ENCODE peak calls at places on chromosomes 4 and X, in seven cellular contexts. R is K562, Z is HCT116, P is GM12878, C is SK-N-SH, U is HepG2, J is H1. H is an unnamed sample.

GRCh38 chr4:39046243-39046642 is 14.0 kb upstream of the TMEM156 start:
- DNase-seq in C (no peak), R (no peak), P (no peak), Z (no peak), U (peak; percentile 41), J (no peak), H (no peak)

GRCh38 chrX:118522230-118522926 is 26.8 kb downstream of the DOCK11 start:
- DNase-seq in R (no peak), Z (no peak), P (no peak), U (no peak), C (no peak), J (no peak), H (no peak)

GRCh38 chr4:25212822-25213221 is 21.0 kb upstream of the PI4K2B start:
- DNase-seq in R (no peak), U (no peak), J (no peak), C (no peak), Z (no peak), P (no peak), H (no peak)

GRCh38 chrX:69055193-69055592 is 110.1 kb downstream of the PJA1 start:
- DNase-seq in R (no peak), P (no peak), C (no peak), U (no peak), J (no peak), Z (no peak), H (no peak)

GRCh38 chr4:40954119-40954668 is 204.4 kb downstream of the NSUN7 start:
- DNase-seq in U (no peak), Z (no peak), P (no peak), C (no peak), J (no peak), R (no peak), H (no peak)

GRCh38 chr4:143389543-143390195 is 53.0 kb downstream of the GAB1 start:
- DNase-seq in Z (no peak), U (peak; percentile 72), R (no peak), P (no peak), C (no peak), J (no peak), H (no peak)

GRCh38 chr4:20462426-20463175 is 210.9 kb downstream of the SLIT2 start:
- DNase-seq in J (no peak), C (peak; percentile 20), R (no peak), P (no peak), U (no peak), Z (no peak), H (no peak)

GRCh38 chr4:153728660-153729059 is 31.2 kb downstream of the RNF175 start:
- DNase-seq in U (no peak), J (no peak), Z (no peak), C (no peak), P (no peak), R (no peak), H (no peak)

GRCh38 chr4:77787969-77788368 is 31.2 kb downstream of the CNOT6L start:
- DNase-seq in P (no peak), C (no peak), Z (no peak), R (no peak), U (no peak), J (no peak), H (no peak)

GRCh38 chr4:128856246-128856645 is 46.7 kb downstream of the JADE1 start:
- DNase-seq in J (no peak), Z (no peak), R (no peak), C (no peak), U (no peak), P (no peak), H (no peak)

GRCh38 chr4:2248044-2248780 is 6.3 kb upstream of the HAUS3 start:
- DNase-seq in R (no peak), C (peak; percentile 24), Z (no peak), U (no peak), P (no peak), J (no peak), H (no peak)

GRCh38 chrX:68703849-68704248 is 56.4 kb downstream of the STARD8 start:
- DNase-seq in R (no peak), C (no peak), U (no peak), Z (no peak), J (no peak), P (no peak), H (no peak)

GRCh38 chrX:153953342-153953830 is 8.9 kb upstream of the RENBP start:
- DNase-seq in P (no peak), Z (no peak), J (no peak), R (peak; percentile 56), U (peak; percentile 14), C (peak; percentile 95), H (peak; percentile 54)

GRCh38 chr4:141192564-141192963 is 28.1 kb upstream of the ZNF330 start:
- DNase-seq in R (no peak), P (no peak), C (no peak), Z (no peak), J (no peak), U (no peak), H (no peak)

GRCh38 chr4:72341432-72341820 is 227.6 kb downstream of the ADAMTS3 start:
- DNase-seq in P (no peak), C (no peak), Z (no peak), U (no peak), J (no peak), R (no peak), H (no peak)

GRCh38 chr4:2068566-2068965 is 9.4 kb downstream of the NAT8L start:
- DNase-seq in R (no peak), U (no peak), J (no peak), C (no peak), Z (no peak), P (no peak), H (no peak)

GRCh38 chr4:183411291-183411861 is 33.1 kb upstream of the CDKN2AIP start:
- DNase-seq in P (peak; percentile 13), C (no peak), J (no peak), U (no peak), Z (no peak), R (no peak), H (no peak)

GRCh38 chr4:38730830-38731646 is 51.8 kb downstream of the TLR10 start:
- DNase-seq in P (peak; percentile 87), Z (peak; percentile 50), C (peak; percentile 82), R (peak; percentile 83), J (peak; percentile 62), U (peak; percentile 66), H (peak; percentile 55)

GRCh38 chr4:174553828-174554227 is 31.5 kb upstream of the HPGD start:
- DNase-seq in Z (no peak), R (no peak), C (no peak), J (no peak), P (no peak), U (no peak), H (no peak)

GRCh38 chr4:99563310-99564186 is at the start of gene TRMT10A:
- DNase-seq in P (peak; percentile 85), U (peak; percentile 96), Z (peak; percentile 96), R (peak; percentile 84), J (peak; percentile 90), C (peak; percentile 87), H (peak; percentile 96)

GRCh38 chr4:21790437-21791029 is 158.0 kb downstream of the KCNIP4 start:
- DNase-seq in U (no peak), R (peak; percentile 8), Z (peak; percentile 16), P (no peak), C (peak; percentile 3), J (no peak), H (no peak)

DNA sequence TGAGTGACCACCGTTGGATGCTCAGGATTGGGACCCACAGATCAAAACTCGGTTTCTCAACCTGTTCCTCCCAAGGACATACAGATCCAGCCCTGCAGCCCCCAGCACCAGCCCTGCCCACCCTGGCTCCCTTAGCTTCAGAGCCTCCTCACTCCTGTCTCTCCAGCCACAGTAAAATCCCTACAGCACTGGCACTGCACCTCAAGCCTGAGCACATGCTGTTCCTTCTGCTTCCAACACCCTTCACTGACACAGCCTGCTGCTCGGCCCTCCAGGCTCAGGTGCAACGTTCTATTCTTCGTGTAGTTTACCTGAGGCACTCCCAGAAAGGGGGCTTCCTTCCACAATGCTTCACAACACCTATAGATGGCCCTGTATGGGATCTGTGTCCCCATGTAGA is 163.6 kb downstream of the EVC2 start:
- DNase-seq in R (no peak), U (no peak), P (no peak), Z (no peak), J (no peak), C (no peak), H (no peak)
- TF ChIP-seq JUND in R (no peak), U (no peak), P (no peak), Z (no peak), J (no peak), C (no peak), H (no peak)

GRCh38 chrX:115318139-115318538 is 28.6 kb downstream of the LUZP4 start:
- DNase-seq in P (no peak), U (no peak), Z (no peak), J (no peak), R (no peak), C (no peak), H (no peak)
- TF ChIP-seq JUND in P (no peak), U (no peak), Z (no peak), J (no peak), R (no peak), C (no peak), H (no peak)

DNA sequence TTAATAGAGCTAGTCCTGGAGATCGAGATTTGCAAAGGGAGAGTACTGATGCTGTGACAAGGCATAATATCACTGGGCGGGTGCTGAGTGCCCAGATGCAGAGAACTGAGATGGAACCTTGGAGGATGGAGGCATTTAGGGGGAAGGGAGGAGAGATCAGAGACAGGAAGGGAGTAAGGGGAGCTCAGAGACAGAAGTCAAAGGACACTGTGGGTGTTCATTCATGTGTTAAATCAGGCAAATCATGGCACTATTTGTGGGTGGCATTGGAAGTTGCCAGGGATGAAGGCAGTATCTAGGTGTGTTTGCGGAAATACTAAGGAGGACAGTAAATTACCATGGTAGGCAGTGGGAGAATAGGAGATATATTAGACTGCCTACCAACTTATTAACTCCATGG is 135.0 kb downstream of the RBM46 start:
- DNase-seq in Z (no peak), U (no peak), J (no peak), C (no peak), R (no peak), P (no peak), H (no peak)
- TF ChIP-seq JUND in Z (no peak), U (no peak), J (no peak), C (no peak), R (no peak), P (no peak), H (no peak)

GRCh38 chr4:107930821-107931774 is at the start of gene CYP2U1:
- DNase-seq in P (no peak), Z (peak; percentile 36), C (peak; percentile 95), J (peak; percentile 67), R (peak; percentile 47), U (peak; percentile 68), H (peak; percentile 82)
- TF ChIP-seq JUND in P (no peak), Z (no peak), C (no peak), J (no peak), R (no peak), U (no peak), H (no peak)

H was measured in T47D.